ENCODE peak calls at places on chromosome 5, in ten cellular contexts. P is naive thymus-derived CD8-positive, alpha-beta T cell; M is OCI-LY7; Y is GM13977; I is posterior cingulate gyrus; O is AG09309; K is mucosa of gallbladder; G is NCI-H1417; J is stimulated activated effector memory CD8-positive, alpha-beta T cell treated with anti-CD3 and anti-CD28 coated beads, Interleukin-12 subunit alpha, Interleukin-12 subunit beta, amount 100 ng/mL, for 72 hours; D is NCI-H1092. L is an unnamed sample.

GRCh38 chr5:153903321-153903720 is 135.4 kb downstream of the FAM114A2 start:
- DNase-seq in J (no peak), I (no peak), P (no peak), G (no peak), M (no peak), O (no peak), Y (no peak), D (no peak), K (no peak), L (no peak)

GRCh38 chr5:24998641-24999040 is 353.9 kb upstream of the CDH10 start:
- DNase-seq in O (no peak), M (no peak), I (no peak), D (no peak), P (no peak), G (no peak), K (no peak), J (no peak), Y (no peak), L (no peak)

GRCh38 chr5:42992035-42992570 is 48.0 kb downstream of the ANXA2R start:
- DNase-seq in P (peak), K (peak), I (peak), Y (peak), J (peak), M (no peak), G (peak), D (peak), O (no peak), L (peak)

GRCh38 chr5:72402959-72403628 is 82.9 kb downstream of the PTCD2 start:
- DNase-seq in I (no peak), G (no peak), M (no peak), Y (no peak), J (no peak), O (no peak), K (peak), D (no peak), P (no peak), L (no peak)

GRCh38 chr5:63145167-63145566 is 566.5 kb downstream of the LRRC70 start:
- DNase-seq in M (no peak), O (no peak), K (no peak), I (no peak), Y (no peak), G (no peak), P (no peak), D (no peak), J (no peak), L (no peak)

GRCh38 chr5:51377151-51378060 is 5.8 kb upstream of the ISL1 start:
- DNase-seq in G (no peak), D (no peak), Y (no peak), J (no peak), K (no peak), P (no peak), M (no peak), O (no peak), I (no peak), L (no peak)

GRCh38 chr5:148145916-148146315 is 22.4 kb upstream of the SPINK14 start:
- DNase-seq in P (no peak), K (peak), I (no peak), D (no peak), O (no peak), J (no peak), Y (no peak), M (no peak), G (no peak), L (no peak)

GRCh38 chr5:136053336-136054121 is 24.7 kb downstream of the TGFBI start:
- DNase-seq in G (no peak), I (no peak), K (no peak), O (peak), P (no peak), J (no peak), Y (no peak), D (no peak), M (no peak), L (no peak)

GRCh38 chr5:932151-932627 is 39.5 kb downstream of the TRIP13 start:
- DNase-seq in D (no peak), K (no peak), Y (no peak), M (no peak), G (no peak), I (no peak), O (no peak), J (no peak), P (no peak), L (no peak)

GRCh38 chr5:140725799-140726471 is 25.7 kb downstream of the ZMAT2 start:
- DNase-seq in K (peak), M (no peak), G (peak), P (peak), J (peak), Y (peak), D (no peak), O (peak), I (no peak), L (no peak)